ENCODE peak calls at places on chromosomes 5 and 9, in ten cellular contexts. M is right atrium auricular region, J is left ventricle myocardium inferior, S is astrocyte of the spinal cord, F is upper lobe of right lung, R is lower lobe of right lung, E is cardiac muscle cell, P is RWPE1, V is GM06990, U is heart left ventricle. Z is an unnamed sample.

GRCh38 chr9:93861736-93862358 is 93.3 kb downstream of the BARX1 start:
- DNase-seq in J (no peak), E (no peak), V (no peak), F (no peak), P (no peak), S (no peak), M (no peak), U (no peak), R (peak), Z (peak)

GRCh38 chr5:61275841-61276240 is 56.2 kb upstream of the ZSWIM6 start:
- DNase-seq in U (peak), F (peak), S (peak), M (peak), E (peak), P (peak), J (peak), R (peak), V (no peak), Z (no peak)

GRCh38 chr9:106798021-106798799 is 64.8 kb upstream of the ZNF462 start:
- DNase-seq in M (no peak), R (no peak), J (no peak), S (no peak), U (no peak), P (no peak), V (no peak), E (no peak), F (no peak), Z (no peak)

GRCh38 chr5:149172261-149172660 is 31.0 kb downstream of the ABLIM3 start:
- DNase-seq in J (no peak), P (peak), F (no peak), E (peak), S (peak), M (no peak), R (no peak), U (no peak), V (no peak), Z (no peak)

GRCh38 chr9:73093740-73094379 is 57.8 kb upstream of the ANXA1 start:
- DNase-seq in M (no peak), P (no peak), V (no peak), R (no peak), E (peak), S (peak), U (no peak), F (no peak), J (no peak), Z (no peak)

GRCh38 chr9:128540630-128541355 is 11.6 kb upstream of the SPTAN1 start:
- DNase-seq in U (no peak), J (no peak), R (no peak), F (no peak), S (no peak), E (peak), V (no peak), P (no peak), M (no peak), Z (no peak)

GRCh38 chr5:132027027-132027426 is 15.6 kb upstream of the ACSL6 start:
- DNase-seq in M (no peak), S (no peak), V (no peak), E (no peak), R (no peak), F (no peak), U (no peak), J (no peak), P (no peak), Z (no peak)

GRCh38 chr9:125785187-125785840 is 38.1 kb downstream of the PBX3 start:
- DNase-seq in M (no peak), V (no peak), P (no peak), R (no peak), F (no peak), E (no peak), J (no peak), S (peak), U (no peak), Z (no peak)

GRCh38 chr9:95645992-95646391 is 129.2 kb upstream of the PTCH1 start:
- DNase-seq in V (no peak), J (no peak), U (no peak), M (no peak), S (peak), R (no peak), P (peak), E (peak), F (no peak), Z (no peak)

GRCh38 chr9:119736478-119737454 is 367.5 kb upstream of the BRINP1 start:
- DNase-seq in M (no peak), P (no peak), U (no peak), F (peak), S (no peak), R (no peak), E (no peak), J (no peak), V (peak), Z (peak)

GRCh38 chr5:95923918-95924559 is 37.6 kb downstream of the ELL2 start:
- DNase-seq in F (no peak), M (no peak), V (peak), E (no peak), R (no peak), J (no peak), S (no peak), U (no peak), P (no peak), Z (no peak)

GRCh38 chr9:133519693-133520092 is 5.1 kb downstream of the MYMK start:
- DNase-seq in E (peak), R (no peak), U (no peak), M (no peak), F (no peak), S (no peak), J (no peak), V (no peak), P (peak), Z (no peak)

GRCh38 chr5:110034076-110034475 is 344.3 kb downstream of the MAN2A1 start:
- DNase-seq in R (no peak), J (no peak), P (no peak), E (no peak), F (no peak), S (no peak), M (no peak), U (no peak), V (no peak), Z (no peak)

GRCh38 chr9:14107977-14108376 is 206.0 kb downstream of the NFIB start:
- DNase-seq in U (no peak), E (peak), P (no peak), R (no peak), V (no peak), S (no peak), M (no peak), J (no peak), F (no peak), Z (no peak)

GRCh38 chr5:17243287-17244063 is 26.0 kb downstream of the BASP1 start:
- DNase-seq in F (no peak), E (no peak), V (no peak), S (no peak), R (no peak), J (no peak), P (no peak), U (no peak), M (no peak), Z (no peak)

GRCh38 chr5:17252543-17252942 is 35.1 kb downstream of the BASP1 start:
- DNase-seq in F (no peak), J (no peak), M (no peak), P (peak), S (peak), U (no peak), E (no peak), R (no peak), V (no peak), Z (no peak)

DNA sequence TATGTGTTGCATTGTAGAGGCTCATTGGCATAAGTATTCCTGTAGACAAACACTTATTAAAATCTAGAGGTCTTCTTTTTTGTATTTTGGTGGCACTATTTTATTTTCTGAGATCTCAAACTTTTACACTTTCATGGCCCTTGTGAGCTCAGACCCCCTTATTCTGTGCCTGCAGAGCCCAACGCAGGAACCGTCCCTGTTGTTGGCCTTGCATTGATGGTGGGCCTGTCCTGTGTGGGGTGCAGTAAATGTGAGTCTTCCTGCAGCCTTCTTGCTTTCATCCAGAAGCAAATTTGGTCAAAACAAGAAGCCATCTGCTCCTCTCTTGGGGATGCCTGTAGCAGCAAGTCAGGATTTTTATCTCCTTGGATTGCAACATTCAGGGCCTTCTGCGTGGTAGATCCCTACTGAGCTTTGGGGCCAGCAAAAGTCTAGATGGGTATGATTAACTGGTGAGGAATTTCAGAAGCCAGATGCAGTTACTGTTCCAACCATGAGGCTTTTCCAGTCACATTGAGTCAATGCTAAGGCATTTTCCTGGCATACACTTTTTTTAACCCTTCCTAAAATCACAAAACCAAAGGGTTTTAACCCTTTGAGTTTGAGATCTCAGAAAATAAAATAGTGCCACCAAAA is 31.7 kb downstream of the BASP1 start:
- DNase-seq in V (no peak), F (no peak), R (no peak), S (peak), P (peak), U (no peak), E (peak), J (no peak), M (peak), Z (no peak)
- TF ChIP-seq CTCF in V (no peak), F (peak), R (no peak), S (no peak), P (no peak), U (no peak), E (no peak), J (no peak), M (no peak), Z (no peak)

DNA sequence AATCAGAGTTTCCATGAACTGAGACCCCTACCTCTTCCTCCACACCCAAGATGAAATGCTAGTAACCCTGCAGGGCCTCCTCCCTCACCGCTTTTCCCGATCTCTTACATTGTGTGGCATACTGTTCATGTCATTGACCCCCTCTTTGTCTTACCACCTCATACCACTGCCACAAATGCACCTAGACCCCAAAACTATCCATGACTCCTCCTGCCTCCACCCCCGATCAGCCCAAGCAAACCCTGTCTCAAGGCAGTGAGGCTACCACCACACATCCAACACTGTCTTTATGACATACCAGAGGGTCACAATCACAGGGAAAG is 55.7 kb downstream of the PLAC8L1 start:
- DNase-seq in S (no peak), E (no peak), P (no peak), V (no peak), M (no peak), F (no peak), U (no peak), R (no peak), J (no peak), Z (no peak)
- TF ChIP-seq CTCF in S (no peak), E (no peak), P (peak), V (no peak), M (no peak), F (no peak), U (no peak), R (no peak), J (peak), Z (no peak)

DNA sequence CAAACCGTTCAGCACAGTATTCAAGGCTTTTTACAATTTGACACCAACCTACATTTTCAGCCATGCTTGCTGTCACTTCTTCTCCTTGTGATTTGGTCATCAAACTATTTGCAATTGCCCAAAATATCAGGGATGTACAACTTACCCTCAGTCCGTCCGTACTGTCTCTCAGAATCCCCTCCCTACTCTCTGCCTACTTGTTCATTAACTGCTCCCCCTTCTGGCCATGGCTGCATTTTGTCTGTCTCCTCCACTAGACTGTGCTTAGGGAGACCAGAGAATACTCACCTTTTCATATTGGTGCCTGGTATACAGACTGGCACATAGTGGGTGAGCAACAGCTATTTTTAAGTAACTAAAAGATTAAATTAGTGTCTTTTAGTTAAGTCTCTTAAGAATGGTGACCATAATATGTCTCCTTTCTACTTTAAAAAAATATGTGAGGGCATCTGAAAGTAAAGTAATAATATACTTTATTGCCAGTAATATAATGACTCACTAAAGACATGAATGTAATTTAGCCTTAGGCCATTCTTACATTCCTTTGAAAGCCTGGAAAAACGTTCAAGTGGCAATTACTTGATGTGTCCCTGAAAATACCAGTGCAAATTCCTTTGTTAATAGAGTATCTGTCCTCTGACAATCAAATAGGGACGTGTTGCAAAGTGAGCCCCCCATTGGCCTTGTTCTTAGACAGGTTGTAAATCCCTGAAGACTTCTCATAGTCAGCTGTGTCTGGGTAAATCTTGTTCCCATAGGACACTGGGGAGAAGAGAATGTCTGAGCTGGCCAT is 27.8 kb downstream of the PRLR start:
- DNase-seq in P (peak), F (no peak), U (peak), M (no peak), S (peak), R (peak), V (no peak), E (peak), J (peak), Z (peak)
- TF ChIP-seq CTCF in P (no peak), F (peak), U (peak), M (no peak), S (peak), R (peak), V (peak), E (peak), J (peak), Z (peak)

GRCh38 chr5:72556351-72557146 is 49.3 kb upstream of the ZNF366 start:
- DNase-seq in E (peak), S (peak), M (peak), V (peak), R (peak), P (no peak), U (peak), J (peak), F (peak), Z (no peak)

GRCh38 chr5:72554897-72555296 is 47.7 kb upstream of the ZNF366 start:
- DNase-seq in U (no peak), M (no peak), E (no peak), J (no peak), V (no peak), S (no peak), F (no peak), P (no peak), R (no peak), Z (no peak)

GRCh38 chr5:72557576-72558336 is 50.5 kb upstream of the ZNF366 start:
- DNase-seq in F (no peak), M (no peak), V (no peak), E (no peak), R (no peak), J (no peak), P (no peak), S (no peak), U (no peak), Z (no peak)

GRCh38 chr5:72557147-72557501 is 49.9 kb upstream of the ZNF366 start:
- DNase-seq in F (no peak), U (no peak), S (no peak), E (no peak), J (no peak), V (no peak), M (no peak), P (no peak), R (no peak), Z (no peak)

GRCh38 chr5:72555871-72556270 is 48.7 kb upstream of the ZNF366 start:
- DNase-seq in F (no peak), J (no peak), R (no peak), V (no peak), P (no peak), S (no peak), U (no peak), E (peak), M (no peak), Z (peak)
- TF ChIP-seq CTCF in F (no peak), J (no peak), R (no peak), V (no peak), P (no peak), S (no peak), U (no peak), E (no peak), M (no peak), Z (no peak)

GRCh38 chr5:71481441-71481840 is 26.0 kb downstream of the BDP1 start:
- DNase-seq in J (no peak), E (no peak), R (no peak), M (no peak), V (no peak), F (no peak), S (no peak), U (no peak), P (no peak), Z (no peak)

GRCh38 chr5:71471193-71471592 is 15.7 kb downstream of the BDP1 start:
- DNase-seq in V (no peak), J (no peak), S (peak), F (no peak), R (no peak), P (peak), M (no peak), E (peak), U (no peak), Z (no peak)

DNA sequence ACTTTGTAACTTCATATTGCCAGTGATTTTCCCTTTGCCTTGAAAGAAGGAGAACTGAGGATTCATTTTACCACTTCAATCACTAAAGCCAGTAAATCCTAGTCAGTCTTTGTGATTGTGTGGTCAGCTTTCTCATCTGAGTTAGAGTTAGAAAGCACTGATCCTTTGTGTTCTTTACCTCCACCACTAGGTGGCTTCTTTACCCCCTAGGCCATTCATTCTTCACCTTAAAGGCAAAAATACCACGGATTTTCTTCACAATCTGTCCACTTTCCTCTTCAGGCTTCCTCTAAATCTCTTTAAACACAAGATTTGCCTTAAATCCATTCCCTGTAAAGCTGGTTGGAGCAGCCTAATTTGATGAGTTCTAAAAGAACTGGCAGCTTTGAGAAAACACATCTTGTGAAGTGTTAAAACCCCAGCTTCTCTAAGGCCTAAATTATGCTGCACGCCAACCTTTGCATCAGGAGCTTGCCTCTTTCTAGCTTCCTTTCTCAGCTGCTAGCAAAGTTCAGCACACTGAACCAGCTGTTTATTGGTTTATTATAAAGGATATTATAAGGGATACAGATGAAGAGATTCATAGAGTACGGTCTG is 20.4 kb downstream of the BDP1 start:
- DNase-seq in E (peak), P (peak), U (no peak), M (no peak), F (no peak), V (no peak), R (no peak), S (peak), J (no peak), Z (no peak)
- TF ChIP-seq CTCF in E (peak), P (peak), U (peak), M (no peak), F (peak), V (peak), R (peak), S (peak), J (peak), Z (peak)

DNA sequence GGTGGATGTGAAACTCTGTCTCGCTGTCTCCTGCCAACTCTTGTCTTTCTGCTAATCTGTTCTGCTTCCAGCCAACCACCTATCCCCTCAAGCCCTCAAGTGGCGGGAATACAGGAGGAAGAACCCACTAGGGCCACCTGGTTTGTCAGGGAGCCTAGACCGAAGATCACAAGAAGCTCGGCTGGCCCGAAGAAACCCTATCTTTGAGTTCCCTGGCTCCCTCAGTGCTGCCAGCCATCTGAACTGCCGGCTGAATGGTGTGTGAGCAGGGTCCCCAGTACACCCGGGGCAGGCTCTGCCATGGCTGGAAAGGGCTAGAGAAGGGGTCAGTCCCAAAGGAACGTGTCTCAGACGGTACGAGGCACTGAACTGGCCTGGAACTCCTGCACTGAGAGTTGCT is 49.2 kb upstream of the TESK1 start:
- DNase-seq in V (no peak), P (no peak), F (no peak), S (no peak), E (no peak), R (no peak), U (no peak), J (no peak), M (no peak), Z (no peak)
- TF ChIP-seq CTCF in V (no peak), P (no peak), F (no peak), S (no peak), E (no peak), R (no peak), U (no peak), J (no peak), M (no peak), Z (no peak)

DNA sequence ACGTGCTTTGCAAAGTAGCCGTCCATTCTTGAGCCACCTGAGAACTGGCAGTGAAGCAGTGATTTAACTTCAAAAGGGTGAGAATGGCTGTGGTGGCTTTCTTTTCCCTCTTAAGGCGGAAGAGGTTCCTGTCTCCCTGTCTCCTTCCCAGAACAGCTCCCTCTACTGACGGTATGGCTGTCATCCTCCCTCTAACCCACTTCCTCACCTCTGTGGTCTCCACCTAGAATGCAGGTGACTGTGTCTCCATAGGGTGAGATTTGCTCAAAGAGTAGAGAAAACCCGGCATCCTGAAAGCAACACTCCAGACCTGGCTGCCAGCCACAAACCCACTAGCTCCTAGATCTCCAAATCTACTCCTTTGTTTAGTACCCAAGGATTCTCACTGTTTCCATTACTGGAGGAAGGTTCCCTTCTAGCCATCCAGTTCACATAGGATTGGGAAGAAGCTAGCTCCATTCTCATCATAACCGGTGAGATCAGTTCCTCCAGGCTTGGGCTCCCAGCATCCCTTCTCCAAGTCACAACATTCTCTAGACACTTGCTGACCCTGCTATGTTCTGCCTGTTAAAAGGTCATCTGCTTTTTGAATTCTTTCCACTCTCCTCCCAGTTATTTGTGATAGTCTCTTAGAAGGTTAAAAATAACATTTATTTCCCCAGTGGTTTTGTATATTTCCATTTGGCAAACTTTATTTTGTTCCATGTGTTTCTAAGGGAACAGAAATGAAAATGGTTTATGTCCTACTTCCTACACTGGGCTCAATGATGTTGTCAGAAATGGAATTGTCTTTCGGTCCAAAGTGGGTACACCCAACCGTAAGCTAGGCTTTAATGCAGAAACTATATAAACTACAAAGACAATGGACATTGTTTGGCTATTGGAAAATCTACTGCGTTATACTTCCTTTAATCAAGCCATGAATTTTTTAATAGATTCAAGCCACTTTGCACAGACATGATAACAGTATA is 269.4 kb downstream of the CWC27 start:
- DNase-seq in R (no peak), V (no peak), S (no peak), E (no peak), P (no peak), M (peak), J (no peak), F (no peak), U (peak), Z (peak)
- TF ChIP-seq CTCF in R (peak), V (peak), S (peak), E (no peak), P (no peak), M (no peak), J (peak), F (peak), U (peak), Z (peak)

Z was measured in WERI-Rb-1.